ENCODE peak calls at places on chromosomes 5 and 9, in eight cellular contexts. One of them, this sample, is unnamed.

GRCh38 chr5:54753034-54753433 is 232.4 kb downstream of the ESM1 start:
- DNase-seq in transverse colon: peak
- DNase-seq in H1: no peak
- DNase-seq in lower leg skin: no peak
- DNase-seq in gastrocnemius medialis: no peak
- DNase-seq in heart left ventricle: no peak
- DNase-seq in body of pancreas: peak
- DNase-seq in HCT116: no peak
- DNase-seq in this sample: no peak

GRCh38 chr5:178241688-178242231 is 9.2 kb upstream of the PHYKPL start:
- DNase-seq in gastrocnemius medialis: no peak
- DNase-seq in HCT116: no peak
- DNase-seq in lower leg skin: no peak
- DNase-seq in H1: no peak
- DNase-seq in heart left ventricle: no peak
- DNase-seq in body of pancreas: peak
- DNase-seq in transverse colon: no peak
- DNase-seq in this sample: no peak

GRCh38 chr9:125932012-125932411 is 184.8 kb downstream of the PBX3 start:
- DNase-seq in gastrocnemius medialis: no peak
- DNase-seq in transverse colon: peak
- DNase-seq in H1: no peak
- DNase-seq in heart left ventricle: peak
- DNase-seq in lower leg skin: no peak
- DNase-seq in body of pancreas: peak
- DNase-seq in HCT116: peak
- DNase-seq in this sample: peak

GRCh38 chr5:95422842-95423241 is 31.7 kb downstream of the FAM81B start:
- DNase-seq in heart left ventricle: no peak
- DNase-seq in body of pancreas: no peak
- DNase-seq in gastrocnemius medialis: no peak
- DNase-seq in lower leg skin: no peak
- DNase-seq in HCT116: no peak
- DNase-seq in transverse colon: no peak
- DNase-seq in H1: no peak
- DNase-seq in this sample: no peak

GRCh38 chr9:88783613-88784230 is 207.5 kb upstream of the S1PR3 start:
- DNase-seq in lower leg skin: no peak
- DNase-seq in H1: no peak
- DNase-seq in body of pancreas: no peak
- DNase-seq in HCT116: no peak
- DNase-seq in heart left ventricle: no peak
- DNase-seq in transverse colon: no peak
- DNase-seq in gastrocnemius medialis: no peak
- DNase-seq in this sample: no peak

GRCh38 chr9:83996126-83996525 is 15.5 kb downstream of the RMI1 start:
- DNase-seq in gastrocnemius medialis: no peak
- DNase-seq in heart left ventricle: no peak
- DNase-seq in body of pancreas: no peak
- DNase-seq in transverse colon: no peak
- DNase-seq in H1: no peak
- DNase-seq in HCT116: no peak
- DNase-seq in lower leg skin: no peak
- DNase-seq in this sample: no peak

GRCh38 chr5:116572375-116573278 is 2.0 kb downstream of the SEMA6A start:
- DNase-seq in H1: no peak
- DNase-seq in body of pancreas: peak
- DNase-seq in lower leg skin: peak
- DNase-seq in gastrocnemius medialis: no peak
- DNase-seq in heart left ventricle: peak
- DNase-seq in transverse colon: peak
- DNase-seq in HCT116: no peak
- DNase-seq in this sample: peak

GRCh38 chr5:55691265-55692105 is 20.6 kb downstream of the SLC38A9 start:
- DNase-seq in gastrocnemius medialis: peak
- DNase-seq in HCT116: peak
- DNase-seq in lower leg skin: no peak
- DNase-seq in H1: no peak
- DNase-seq in heart left ventricle: no peak
- DNase-seq in transverse colon: no peak
- DNase-seq in body of pancreas: no peak
- DNase-seq in this sample: no peak

GRCh38 chr5:76601470-76601869 is 21.7 kb downstream of the F2RL2 start:
- DNase-seq in HCT116: peak
- DNase-seq in heart left ventricle: no peak
- DNase-seq in H1: no peak
- DNase-seq in body of pancreas: peak
- DNase-seq in lower leg skin: no peak
- DNase-seq in transverse colon: no peak
- DNase-seq in gastrocnemius medialis: no peak
- DNase-seq in this sample: no peak

GRCh38 chr5:34735436-34736426 is 79.6 kb downstream of the RAI14 start:
- DNase-seq in H1: no peak
- DNase-seq in gastrocnemius medialis: no peak
- DNase-seq in lower leg skin: no peak
- DNase-seq in body of pancreas: no peak
- DNase-seq in HCT116: no peak
- DNase-seq in heart left ventricle: no peak
- DNase-seq in transverse colon: no peak
- DNase-seq in this sample: no peak

GRCh38 chr5:139130217-139130616 is 68.0 kb downstream of the SIL1 start:
- DNase-seq in HCT116: no peak
- DNase-seq in H1: no peak
- DNase-seq in lower leg skin: no peak
- DNase-seq in heart left ventricle: no peak
- DNase-seq in transverse colon: no peak
- DNase-seq in gastrocnemius medialis: no peak
- DNase-seq in body of pancreas: no peak
- DNase-seq in this sample: no peak

GRCh38 chr5:139131881-139132480 is 66.2 kb downstream of the SIL1 start:
- DNase-seq in gastrocnemius medialis: no peak
- DNase-seq in H1: no peak
- DNase-seq in transverse colon: no peak
- DNase-seq in body of pancreas: no peak
- DNase-seq in HCT116: no peak
- DNase-seq in lower leg skin: no peak
- DNase-seq in heart left ventricle: no peak
- DNase-seq in this sample: no peak

GRCh38 chr5:139132515-139132914 is 65.7 kb downstream of the SIL1 start:
- DNase-seq in lower leg skin: no peak
- DNase-seq in gastrocnemius medialis: peak
- DNase-seq in HCT116: no peak
- DNase-seq in body of pancreas: no peak
- DNase-seq in transverse colon: no peak
- DNase-seq in heart left ventricle: no peak
- DNase-seq in H1: no peak
- DNase-seq in this sample: peak

GRCh38 chr5:139133237-139133636 is 64.9 kb downstream of the SIL1 start:
- DNase-seq in transverse colon: no peak
- DNase-seq in H1: no peak
- DNase-seq in heart left ventricle: no peak
- DNase-seq in body of pancreas: no peak
- DNase-seq in HCT116: no peak
- DNase-seq in gastrocnemius medialis: no peak
- DNase-seq in lower leg skin: no peak
- DNase-seq in this sample: no peak

GRCh38 chr5:139131062-139131856 is 66.9 kb downstream of the SIL1 start:
- DNase-seq in H1: no peak
- DNase-seq in transverse colon: peak
- DNase-seq in heart left ventricle: peak
- DNase-seq in HCT116: no peak
- DNase-seq in body of pancreas: peak
- DNase-seq in gastrocnemius medialis: peak
- DNase-seq in lower leg skin: peak
- DNase-seq in this sample: peak
- H3K4me3 ChIP-seq in H1: no peak
- H3K4me3 ChIP-seq in transverse colon: no peak
- H3K4me3 ChIP-seq in heart left ventricle: peak
- H3K4me3 ChIP-seq in HCT116: no peak
- H3K4me3 ChIP-seq in body of pancreas: no peak
- H3K4me3 ChIP-seq in gastrocnemius medialis: peak
- H3K4me3 ChIP-seq in lower leg skin: no peak
- H3K4me3 ChIP-seq in this sample: peak

GRCh38 chr9:131999692-132000551 is 79.7 kb downstream of the MED27 start:
- DNase-seq in H1: no peak
- DNase-seq in transverse colon: no peak
- DNase-seq in lower leg skin: no peak
- DNase-seq in heart left ventricle: no peak
- DNase-seq in body of pancreas: no peak
- DNase-seq in HCT116: no peak
- DNase-seq in gastrocnemius medialis: no peak
- DNase-seq in this sample: no peak
- TF ChIP-seq CTCF in H1: no peak
- TF ChIP-seq CTCF in transverse colon: no peak
- TF ChIP-seq CTCF in lower leg skin: no peak
- TF ChIP-seq CTCF in heart left ventricle: no peak
- TF ChIP-seq CTCF in body of pancreas: no peak
- TF ChIP-seq CTCF in HCT116: no peak
- TF ChIP-seq CTCF in gastrocnemius medialis: no peak
- TF ChIP-seq CTCF in this sample: no peak

GRCh38 chr9:134324359-134325095 is 1.7 kb upstream of the RXRA start:
- DNase-seq in gastrocnemius medialis: no peak
- DNase-seq in transverse colon: peak
- DNase-seq in heart left ventricle: no peak
- DNase-seq in lower leg skin: no peak
- DNase-seq in HCT116: no peak
- DNase-seq in body of pancreas: no peak
- DNase-seq in H1: no peak
- DNase-seq in this sample: no peak

GRCh38 chr9:134326754-134327526 is 685 bp downstream of the RXRA start:
- DNase-seq in lower leg skin: no peak
- DNase-seq in HCT116: no peak
- DNase-seq in body of pancreas: no peak
- DNase-seq in heart left ventricle: no peak
- DNase-seq in gastrocnemius medialis: no peak
- DNase-seq in H1: no peak
- DNase-seq in transverse colon: no peak
- DNase-seq in this sample: no peak

GRCh38 chr9:134325096-134325812 is 1.0 kb upstream of the RXRA start:
- DNase-seq in transverse colon: peak
- DNase-seq in heart left ventricle: no peak
- DNase-seq in H1: no peak
- DNase-seq in body of pancreas: peak
- DNase-seq in gastrocnemius medialis: no peak
- DNase-seq in lower leg skin: no peak
- DNase-seq in HCT116: no peak
- DNase-seq in this sample: peak

GRCh38 chr9:134327671-134328231 is 1.5 kb downstream of the RXRA start:
- DNase-seq in gastrocnemius medialis: no peak
- DNase-seq in body of pancreas: no peak
- DNase-seq in HCT116: no peak
- DNase-seq in H1: no peak
- DNase-seq in lower leg skin: no peak
- DNase-seq in transverse colon: no peak
- DNase-seq in heart left ventricle: no peak
- DNase-seq in this sample: no peak

DNA sequence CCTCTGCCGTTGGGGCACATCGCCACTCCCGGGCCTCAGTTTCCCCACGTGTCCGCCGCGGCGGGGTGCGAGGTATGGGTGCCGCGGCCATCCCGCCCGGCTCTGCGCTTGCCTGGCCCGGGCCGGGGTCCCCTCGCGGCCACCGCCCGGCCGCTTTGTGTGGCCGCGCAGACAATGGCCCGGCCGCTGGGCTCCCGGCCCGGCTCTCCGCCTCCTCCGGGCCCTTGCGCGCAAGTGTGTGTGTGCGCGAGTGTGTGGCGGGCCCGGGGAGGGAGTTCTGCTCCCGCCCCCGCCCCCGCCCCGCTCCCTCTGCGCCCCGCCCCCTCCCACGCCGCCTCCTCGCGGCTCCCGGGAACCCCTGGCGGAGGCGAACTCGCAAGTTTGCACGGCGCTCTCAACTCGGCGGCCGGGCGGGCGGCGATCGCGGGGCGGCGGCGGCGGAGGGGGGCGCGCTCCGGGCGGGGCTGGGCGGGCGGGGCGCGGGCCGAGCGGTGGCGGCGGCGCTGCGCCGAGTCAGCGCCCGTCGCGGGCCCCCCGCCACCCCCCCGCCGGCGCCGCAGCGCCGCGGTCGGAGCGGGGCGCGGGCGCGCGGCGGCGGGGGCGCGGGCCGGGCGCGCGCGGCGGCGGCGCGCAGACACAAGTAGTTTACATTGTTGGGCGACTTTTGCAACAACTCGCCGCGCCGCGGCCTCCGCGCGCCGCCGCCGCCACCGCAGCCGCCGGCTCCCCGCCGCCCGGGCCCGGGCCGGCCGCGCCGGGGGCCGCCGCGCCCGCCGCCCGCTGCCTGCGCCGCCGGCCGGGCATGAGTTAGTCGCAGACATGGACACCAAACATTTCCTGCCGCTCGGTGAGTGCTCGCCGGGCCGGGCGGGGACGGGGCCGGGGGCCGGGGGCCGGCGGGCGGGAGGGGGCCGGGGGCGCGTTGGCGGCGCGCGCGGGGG is at the start of gene RXRA:
- DNase-seq in H1: no peak
- DNase-seq in heart left ventricle: peak
- DNase-seq in lower leg skin: peak
- DNase-seq in HCT116: no peak
- DNase-seq in gastrocnemius medialis: peak
- DNase-seq in transverse colon: peak
- DNase-seq in body of pancreas: peak
- DNase-seq in this sample: peak
- TF ChIP-seq POLR2A in H1: no peak
- TF ChIP-seq POLR2A in heart left ventricle: peak
- TF ChIP-seq POLR2A in lower leg skin: no peak
- TF ChIP-seq POLR2A in HCT116: peak
- TF ChIP-seq POLR2A in gastrocnemius medialis: peak
- TF ChIP-seq POLR2A in transverse colon: peak
- TF ChIP-seq POLR2A in body of pancreas: peak
- TF ChIP-seq POLR2A in this sample: peak

GRCh38 chr5:16664368-16664767 is 47.6 kb upstream of the RETREG1 start:
- DNase-seq in heart left ventricle: no peak
- DNase-seq in HCT116: no peak
- DNase-seq in body of pancreas: no peak
- DNase-seq in H1: no peak
- DNase-seq in lower leg skin: peak
- DNase-seq in gastrocnemius medialis: no peak
- DNase-seq in transverse colon: no peak
- DNase-seq in this sample: no peak

GRCh38 chr5:16668194-16668593 is 51.4 kb upstream of the RETREG1 start:
- DNase-seq in HCT116: no peak
- DNase-seq in body of pancreas: no peak
- DNase-seq in gastrocnemius medialis: no peak
- DNase-seq in H1: no peak
- DNase-seq in heart left ventricle: no peak
- DNase-seq in lower leg skin: no peak
- DNase-seq in transverse colon: no peak
- DNase-seq in this sample: no peak

GRCh38 chr5:16665611-16666010 is 48.8 kb upstream of the RETREG1 start:
- DNase-seq in H1: no peak
- DNase-seq in HCT116: no peak
- DNase-seq in gastrocnemius medialis: no peak
- DNase-seq in body of pancreas: no peak
- DNase-seq in lower leg skin: no peak
- DNase-seq in transverse colon: no peak
- DNase-seq in heart left ventricle: no peak
- DNase-seq in this sample: no peak

GRCh38 chr5:16666861-16667481 is 50.2 kb upstream of the RETREG1 start:
- DNase-seq in lower leg skin: no peak
- DNase-seq in H1: no peak
- DNase-seq in body of pancreas: peak
- DNase-seq in transverse colon: peak
- DNase-seq in HCT116: no peak
- DNase-seq in heart left ventricle: peak
- DNase-seq in gastrocnemius medialis: no peak
- DNase-seq in this sample: no peak

GRCh38 chr5:16666140-16666860 is 49.5 kb upstream of the RETREG1 start:
- DNase-seq in H1: no peak
- DNase-seq in body of pancreas: peak
- DNase-seq in transverse colon: peak
- DNase-seq in HCT116: no peak
- DNase-seq in gastrocnemius medialis: no peak
- DNase-seq in heart left ventricle: no peak
- DNase-seq in lower leg skin: no peak
- DNase-seq in this sample: no peak
- H3K4me3 ChIP-seq in H1: no peak
- H3K4me3 ChIP-seq in body of pancreas: no peak
- H3K4me3 ChIP-seq in transverse colon: no peak
- H3K4me3 ChIP-seq in HCT116: no peak
- H3K4me3 ChIP-seq in gastrocnemius medialis: no peak
- H3K4me3 ChIP-seq in heart left ventricle: no peak
- H3K4me3 ChIP-seq in lower leg skin: no peak
- H3K4me3 ChIP-seq in this sample: no peak